ENCODE peak calls at places on chromosomes 7 and 10, in six cellular contexts. One of them, this sample, is unnamed.

GRCh38 chr10:1874533-1874932 is 137.2 kb upstream of the ADARB2 start:
- DNase-seq in GM12878: no peak
- DNase-seq in HepG2: no peak
- DNase-seq in MM.1S: no peak
- DNase-seq in endothelial cell of umbilical vein: no peak
- DNase-seq in HCT116: no peak
- DNase-seq in this sample: no peak

GRCh38 chr10:95605163-95605562 is 44.0 kb upstream of the SORBS1 start:
- DNase-seq in HCT116: no peak
- DNase-seq in MM.1S: no peak
- DNase-seq in endothelial cell of umbilical vein: no peak
- DNase-seq in HepG2: no peak
- DNase-seq in GM12878: no peak
- DNase-seq in this sample: no peak

GRCh38 chr10:8617792-8618191 is 563.3 kb downstream of the GATA3 start:
- DNase-seq in GM12878: no peak
- DNase-seq in HepG2: no peak
- DNase-seq in MM.1S: no peak
- DNase-seq in HCT116: no peak
- DNase-seq in endothelial cell of umbilical vein: no peak
- DNase-seq in this sample: no peak

GRCh38 chr10:45181483-45181882 is 133.9 kb downstream of the OR13A1 start:
- DNase-seq in endothelial cell of umbilical vein: no peak
- DNase-seq in GM12878: no peak
- DNase-seq in HepG2: no peak
- DNase-seq in MM.1S: no peak
- DNase-seq in HCT116: no peak
- DNase-seq in this sample: peak

GRCh38 chr7:111708072-111708471 is 145.8 kb upstream of the IMMP2L start:
- DNase-seq in MM.1S: no peak
- DNase-seq in HCT116: no peak
- DNase-seq in HepG2: no peak
- DNase-seq in GM12878: no peak
- DNase-seq in endothelial cell of umbilical vein: no peak
- DNase-seq in this sample: no peak

GRCh38 chr10:133310399-133310755 is 1.7 kb downstream of the ZNF511 start:
- DNase-seq in MM.1S: no peak
- DNase-seq in HCT116: no peak
- DNase-seq in HepG2: no peak
- DNase-seq in endothelial cell of umbilical vein: no peak
- DNase-seq in GM12878: no peak
- DNase-seq in this sample: no peak

GRCh38 chr10:73879296-73880173 is 5.2 kb upstream of the CAMK2G start:
- DNase-seq in MM.1S: peak
- DNase-seq in HepG2: peak
- DNase-seq in endothelial cell of umbilical vein: peak
- DNase-seq in HCT116: peak
- DNase-seq in GM12878: no peak
- DNase-seq in this sample: peak

GRCh38 chr7:97873606-97874005 is 1.4 kb upstream of the ASNS start:
- DNase-seq in HCT116: no peak
- DNase-seq in MM.1S: no peak
- DNase-seq in endothelial cell of umbilical vein: no peak
- DNase-seq in HepG2: no peak
- DNase-seq in GM12878: no peak
- DNase-seq in this sample: no peak

GRCh38 chr10:103619424-103620356 is 126.2 kb downstream of the NEURL1 start:
- DNase-seq in GM12878: no peak
- DNase-seq in MM.1S: no peak
- DNase-seq in endothelial cell of umbilical vein: no peak
- DNase-seq in HCT116: no peak
- DNase-seq in HepG2: no peak
- DNase-seq in this sample: no peak

GRCh38 chr10:72344932-72345331 is 9.8 kb downstream of the DNAJB12 start:
- DNase-seq in GM12878: no peak
- DNase-seq in MM.1S: no peak
- DNase-seq in HepG2: no peak
- DNase-seq in endothelial cell of umbilical vein: no peak
- DNase-seq in HCT116: no peak
- DNase-seq in this sample: no peak

GRCh38 chr10:14837003-14837755 is 658 bp downstream of the CDNF start:
- DNase-seq in MM.1S: no peak
- DNase-seq in GM12878: no peak
- DNase-seq in HepG2: peak
- DNase-seq in HCT116: no peak
- DNase-seq in endothelial cell of umbilical vein: no peak
- DNase-seq in this sample: no peak

GRCh38 chr7:132480534-132480933 is 95.7 kb downstream of the PLXNA4 start:
- DNase-seq in HCT116: no peak
- DNase-seq in GM12878: no peak
- DNase-seq in endothelial cell of umbilical vein: no peak
- DNase-seq in HepG2: no peak
- DNase-seq in MM.1S: no peak
- DNase-seq in this sample: no peak

GRCh38 chr7:111364413-111364812 is 197.9 kb downstream of the IMMP2L start:
- DNase-seq in HCT116: no peak
- DNase-seq in endothelial cell of umbilical vein: no peak
- DNase-seq in MM.1S: no peak
- DNase-seq in HepG2: no peak
- DNase-seq in GM12878: no peak
- DNase-seq in this sample: peak

GRCh38 chr7:110317699-110318265 is 773.1 kb upstream of the LRRN3 start:
- DNase-seq in MM.1S: no peak
- DNase-seq in endothelial cell of umbilical vein: peak
- DNase-seq in HCT116: peak
- DNase-seq in HepG2: peak
- DNase-seq in GM12878: no peak
- DNase-seq in this sample: peak

GRCh38 chr10:84177541-84178386 is 4.2 kb downstream of the GPR15LG start:
- DNase-seq in GM12878: no peak
- DNase-seq in endothelial cell of umbilical vein: no peak
- DNase-seq in HCT116: no peak
- DNase-seq in HepG2: no peak
- DNase-seq in MM.1S: no peak
- DNase-seq in this sample: no peak

GRCh38 chr10:131802156-131802915 is 98.5 kb upstream of the PPP2R2D start:
- DNase-seq in MM.1S: no peak
- DNase-seq in GM12878: no peak
- DNase-seq in HepG2: no peak
- DNase-seq in endothelial cell of umbilical vein: no peak
- DNase-seq in HCT116: no peak
- DNase-seq in this sample: no peak

GRCh38 chr10:45420453-45421192 is 46.6 kb downstream of the ALOX5 start:
- DNase-seq in HepG2: no peak
- DNase-seq in MM.1S: peak
- DNase-seq in GM12878: peak
- DNase-seq in HCT116: no peak
- DNase-seq in endothelial cell of umbilical vein: peak
- DNase-seq in this sample: peak

GRCh38 chr7:143884978-143885559 is 16.9 kb downstream of the TCAF1 start:
- DNase-seq in HepG2: no peak
- DNase-seq in MM.1S: no peak
- DNase-seq in GM12878: no peak
- DNase-seq in endothelial cell of umbilical vein: peak
- DNase-seq in HCT116: no peak
- DNase-seq in this sample: peak

GRCh38 chr7:95608344-95609173 is 12.2 kb upstream of the PDK4 start:
- DNase-seq in MM.1S: peak
- DNase-seq in endothelial cell of umbilical vein: peak
- DNase-seq in HCT116: peak
- DNase-seq in GM12878: peak
- DNase-seq in HepG2: peak
- DNase-seq in this sample: peak

GRCh38 chr7:131745645-131746248 is 189.3 kb upstream of the PODXL start:
- DNase-seq in HepG2: peak
- DNase-seq in endothelial cell of umbilical vein: peak
- DNase-seq in HCT116: no peak
- DNase-seq in MM.1S: peak
- DNase-seq in GM12878: no peak
- DNase-seq in this sample: peak

GRCh38 chr7:116169060-116169459 is 41.3 kb upstream of the TES start:
- DNase-seq in GM12878: no peak
- DNase-seq in MM.1S: no peak
- DNase-seq in HepG2: peak
- DNase-seq in endothelial cell of umbilical vein: no peak
- DNase-seq in HCT116: no peak
- DNase-seq in this sample: peak

GRCh38 chr7:55133630-55134392 is 115.0 kb downstream of the EGFR start:
- DNase-seq in HepG2: peak
- DNase-seq in endothelial cell of umbilical vein: peak
- DNase-seq in GM12878: no peak
- DNase-seq in MM.1S: no peak
- DNase-seq in HCT116: peak
- DNase-seq in this sample: peak

GRCh38 chr10:73965890-73966768 is 31.8 kb upstream of the VCL start:
- DNase-seq in GM12878: no peak
- DNase-seq in HepG2: peak
- DNase-seq in HCT116: peak
- DNase-seq in MM.1S: no peak
- DNase-seq in endothelial cell of umbilical vein: peak
- DNase-seq in this sample: peak

GRCh38 chr10:132145002-132145401 is 41.7 kb upstream of the DPYSL4 start:
- DNase-seq in HCT116: no peak
- DNase-seq in MM.1S: no peak
- DNase-seq in endothelial cell of umbilical vein: no peak
- DNase-seq in HepG2: no peak
- DNase-seq in GM12878: no peak
- DNase-seq in this sample: no peak

GRCh38 chr10:131891929-131892816 is 8.6 kb upstream of the PPP2R2D start:
- DNase-seq in endothelial cell of umbilical vein: no peak
- DNase-seq in GM12878: no peak
- DNase-seq in HepG2: peak
- DNase-seq in MM.1S: no peak
- DNase-seq in HCT116: no peak
- DNase-seq in this sample: no peak

GRCh38 chr7:127253289-127254162 is 785 bp upstream of the GRM8 start:
- DNase-seq in GM12878: no peak
- DNase-seq in HCT116: peak
- DNase-seq in HepG2: peak
- DNase-seq in MM.1S: peak
- DNase-seq in endothelial cell of umbilical vein: peak
- DNase-seq in this sample: peak

GRCh38 chr7:127251048-127251451 is 1.7 kb downstream of the GRM8 start:
- DNase-seq in MM.1S: no peak
- DNase-seq in endothelial cell of umbilical vein: no peak
- DNase-seq in HepG2: no peak
- DNase-seq in GM12878: no peak
- DNase-seq in HCT116: no peak
- DNase-seq in this sample: no peak

GRCh38 chr7:127252736-127253288 is at the start of gene GRM8:
- DNase-seq in HCT116: no peak
- DNase-seq in endothelial cell of umbilical vein: peak
- DNase-seq in GM12878: no peak
- DNase-seq in HepG2: peak
- DNase-seq in MM.1S: peak
- DNase-seq in this sample: peak

GRCh38 chr7:127251458-127252379 is 1.0 kb downstream of the GRM8 start:
- DNase-seq in GM12878: no peak
- DNase-seq in HCT116: no peak
- DNase-seq in MM.1S: peak
- DNase-seq in endothelial cell of umbilical vein: no peak
- DNase-seq in HepG2: no peak
- DNase-seq in this sample: no peak

GRCh38 chr7:127252380-127252718 is 392 bp downstream of the GRM8 start:
- DNase-seq in HCT116: no peak
- DNase-seq in HepG2: no peak
- DNase-seq in endothelial cell of umbilical vein: no peak
- DNase-seq in GM12878: no peak
- DNase-seq in MM.1S: no peak
- DNase-seq in this sample: no peak
- TF ChIP-seq EZH2 in HCT116: no peak
- TF ChIP-seq EZH2 in HepG2: no peak
- TF ChIP-seq EZH2 in endothelial cell of umbilical vein: peak
- TF ChIP-seq EZH2 in GM12878: no peak
- TF ChIP-seq EZH2 in MM.1S: no peak
- TF ChIP-seq EZH2 in this sample: peak

GRCh38 chr7:1237704-1238255 is 5.1 kb downstream of the UNCX start:
- DNase-seq in HCT116: no peak
- DNase-seq in GM12878: no peak
- DNase-seq in MM.1S: no peak
- DNase-seq in HepG2: no peak
- DNase-seq in endothelial cell of umbilical vein: no peak
- DNase-seq in this sample: no peak
- TF ChIP-seq EZH2 in HCT116: no peak
- TF ChIP-seq EZH2 in GM12878: peak
- TF ChIP-seq EZH2 in MM.1S: peak
- TF ChIP-seq EZH2 in HepG2: peak
- TF ChIP-seq EZH2 in endothelial cell of umbilical vein: peak
- TF ChIP-seq EZH2 in this sample: peak

GRCh38 chr10:17454801-17455520 is 566 bp upstream of the ST8SIA6 start:
- DNase-seq in GM12878: no peak
- DNase-seq in endothelial cell of umbilical vein: no peak
- DNase-seq in HCT116: peak
- DNase-seq in MM.1S: no peak
- DNase-seq in HepG2: no peak
- DNase-seq in this sample: no peak

GRCh38 chr10:17452060-17452894 is 2.1 kb downstream of the ST8SIA6 start:
- DNase-seq in endothelial cell of umbilical vein: no peak
- DNase-seq in HepG2: no peak
- DNase-seq in GM12878: no peak
- DNase-seq in MM.1S: no peak
- DNase-seq in HCT116: no peak
- DNase-seq in this sample: no peak

GRCh38 chr10:17454181-17454800 is at the start of gene ST8SIA6:
- DNase-seq in HepG2: no peak
- DNase-seq in endothelial cell of umbilical vein: peak
- DNase-seq in HCT116: no peak
- DNase-seq in MM.1S: peak
- DNase-seq in GM12878: no peak
- DNase-seq in this sample: peak

GRCh38 chr10:17453035-17453376 is 1.4 kb downstream of the ST8SIA6 start:
- DNase-seq in HepG2: no peak
- DNase-seq in GM12878: no peak
- DNase-seq in HCT116: no peak
- DNase-seq in MM.1S: no peak
- DNase-seq in endothelial cell of umbilical vein: no peak
- DNase-seq in this sample: no peak

GRCh38 chr10:17453377-17454091 is 861 bp downstream of the ST8SIA6 start:
- DNase-seq in HCT116: no peak
- DNase-seq in MM.1S: no peak
- DNase-seq in HepG2: no peak
- DNase-seq in endothelial cell of umbilical vein: peak
- DNase-seq in GM12878: no peak
- DNase-seq in this sample: peak
- TF ChIP-seq EZH2 in HCT116: no peak
- TF ChIP-seq EZH2 in MM.1S: no peak
- TF ChIP-seq EZH2 in HepG2: no peak
- TF ChIP-seq EZH2 in endothelial cell of umbilical vein: peak
- TF ChIP-seq EZH2 in GM12878: peak
- TF ChIP-seq EZH2 in this sample: peak

DNA sequence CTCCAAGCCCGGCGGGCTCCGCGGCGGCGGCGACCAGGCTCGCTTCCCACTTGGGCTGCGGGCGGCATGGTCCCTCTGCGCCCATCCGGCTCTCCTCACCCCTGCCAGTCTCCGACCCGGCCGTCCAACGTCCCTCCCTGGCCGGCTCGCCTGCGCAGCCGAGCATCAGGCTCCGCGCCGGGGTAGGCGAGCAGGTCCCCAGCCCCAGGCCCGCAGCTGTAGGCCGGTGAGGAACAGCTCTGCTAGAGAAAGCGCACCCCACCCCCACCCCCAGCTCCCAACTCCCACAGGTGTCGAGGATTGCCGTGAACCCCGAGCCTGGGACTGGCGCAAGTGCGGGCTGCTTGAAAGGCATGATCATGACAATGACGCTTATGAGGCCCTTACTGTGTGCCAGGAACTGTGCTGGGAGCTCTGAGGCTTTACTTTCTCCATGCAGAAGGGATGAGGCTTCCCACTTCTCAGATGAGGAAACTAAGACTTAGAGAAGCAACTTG is 20.8 kb upstream of the PAX2 start:
- DNase-seq in HepG2: no peak
- DNase-seq in endothelial cell of umbilical vein: no peak
- DNase-seq in GM12878: no peak
- DNase-seq in MM.1S: no peak
- DNase-seq in HCT116: no peak
- DNase-seq in this sample: no peak
- TF ChIP-seq EZH2 in HepG2: no peak
- TF ChIP-seq EZH2 in endothelial cell of umbilical vein: peak
- TF ChIP-seq EZH2 in GM12878: no peak
- TF ChIP-seq EZH2 in MM.1S: no peak
- TF ChIP-seq EZH2 in HCT116: no peak
- TF ChIP-seq EZH2 in this sample: no peak

This sample was measured in fibroblast of lung.